ENCODE peak calls at places on chromosomes 2 and 18, in seven cellular contexts. H, O, F, N, K, L and W are unnamed samples.

GRCh38 chr18:21897811-21898210 is 157.2 kb downstream of the MIB1 start:
- DNase-seq in H (peak), O (peak), F (peak), N (no peak), K (peak), L (peak), W (peak)

GRCh38 chr18:37565138-37565984 is at the start of gene CELF4:
- DNase-seq in H (no peak), O (peak), F (peak), N (no peak), K (peak), L (peak), W (peak)

GRCh38 chr2:24049485-24050021 is at the start of gene FKBP1B:
- DNase-seq in H (peak), O (peak), F (peak), N (no peak), K (peak), L (peak), W (peak)

GRCh38 chr18:26458526-26459232 is 89.7 kb downstream of the KCTD1 start:
- DNase-seq in H (no peak), O (no peak), F (peak), N (no peak), K (no peak), L (peak), W (peak)

GRCh38 chr18:50742947-50743346 is 76.9 kb downstream of the MRO start:
- DNase-seq in H (no peak), O (no peak), F (no peak), N (no peak), K (no peak), L (no peak), W (no peak)

GRCh38 chr18:5238371-5238758 is 41.3 kb upstream of the AKAIN1 start:
- DNase-seq in H (peak), O (peak), F (no peak), N (no peak), K (peak), L (no peak), W (no peak)

GRCh38 chr2:63763336-63764056 is 78.2 kb upstream of the UGP2 start:
- DNase-seq in H (no peak), O (no peak), F (peak), N (no peak), K (no peak), L (no peak), W (peak)

GRCh38 chr2:214465386-214466146 is 54.7 kb downstream of the VWC2L start:
- DNase-seq in H (no peak), O (peak), F (no peak), N (no peak), K (peak), L (no peak), W (peak)

GRCh38 chr18:3402962-3403585 is 46.9 kb upstream of the TGIF1 start:
- DNase-seq in H (peak), O (no peak), F (peak), N (no peak), K (peak), L (no peak), W (peak)

GRCh38 chr2:47226124-47227040 is 71.3 kb upstream of the STPG4 start:
- DNase-seq in H (peak), O (no peak), F (peak), N (no peak), K (peak), L (no peak), W (no peak)

GRCh38 chr18:65425366-65425765 is 325.4 kb upstream of the CDH7 start:
- DNase-seq in H (no peak), O (no peak), F (no peak), N (no peak), K (no peak), L (no peak), W (no peak)

GRCh38 chr18:47946889-47947288 is 16.4 kb upstream of the SMAD2 start:
- DNase-seq in H (no peak), O (no peak), F (no peak), N (no peak), K (no peak), L (no peak), W (no peak)

GRCh38 chr2:153373510-153374279 is 104.9 kb downstream of the RPRM start:
- DNase-seq in H (no peak), O (no peak), F (no peak), N (no peak), K (no peak), L (no peak), W (no peak)

GRCh38 chr2:181682795-181683517 is 2.6 kb upstream of the NEUROD1 start:
- DNase-seq in H (no peak), O (peak), F (no peak), N (no peak), K (no peak), L (no peak), W (no peak)

GRCh38 chr2:2646312-2647051 is 315.4 kb upstream of the MYT1L start:
- DNase-seq in H (no peak), O (no peak), F (no peak), N (no peak), K (no peak), L (no peak), W (no peak)

GRCh38 chr2:57453929-57454328 is 592.7 kb upstream of the VRK2 start:
- DNase-seq in H (no peak), O (peak), F (no peak), N (no peak), K (no peak), L (no peak), W (no peak)
- TF ChIP-seq CTCF in H (peak), O (peak), F (no peak), N (peak), K (no peak), L (no peak), W (peak)

GRCh38 chr18:39939209-39939608 is 2015.8 kb upstream of the PIK3C3 start:
- DNase-seq in H (no peak), O (no peak), F (no peak), N (no peak), K (no peak), L (no peak), W (no peak)

GRCh38 chr18:39942702-39943101 is 2012.3 kb upstream of the PIK3C3 start:
- DNase-seq in H (no peak), O (no peak), F (no peak), N (no peak), K (no peak), L (no peak), W (no peak)

GRCh38 chr18:39946623-39947061 is 2008.4 kb upstream of the PIK3C3 start:
- DNase-seq in H (no peak), O (peak), F (peak), N (peak), K (peak), L (peak), W (peak)

GRCh38 chr18:39945076-39945475 is 2010.0 kb upstream of the PIK3C3 start:
- DNase-seq in H (no peak), O (no peak), F (no peak), N (no peak), K (no peak), L (no peak), W (no peak)
- H2AFZ ChIP-seq in H (no peak), O (peak), F (no peak), N (no peak), K (no peak), L (no peak), W (peak)

GRCh38 chr2:237354930-237355329 is 59.0 kb downstream of the COL6A3 start:
- DNase-seq in H (no peak), O (no peak), F (peak), N (no peak), K (no peak), L (peak), W (peak)
- TF ChIP-seq CTCF in H (no peak), O (no peak), F (no peak), N (no peak), K (no peak), L (no peak), W (no peak)

GRCh38 chr2:221848286-221848685 is 276.2 kb upstream of the EPHA4 start:
- DNase-seq in H (no peak), O (no peak), F (no peak), N (peak), K (no peak), L (no peak), W (no peak)

GRCh38 chr2:221853297-221853696 is 281.2 kb upstream of the EPHA4 start:
- DNase-seq in H (no peak), O (no peak), F (no peak), N (no peak), K (no peak), L (no peak), W (no peak)

GRCh38 chr2:221850076-221850475 is 278.0 kb upstream of the EPHA4 start:
- DNase-seq in H (no peak), O (no peak), F (no peak), N (peak), K (no peak), L (no peak), W (no peak)

GRCh38 chr2:221851531-221852045 is 279.5 kb upstream of the EPHA4 start:
- DNase-seq in H (no peak), O (no peak), F (no peak), N (peak), K (no peak), L (no peak), W (no peak)
- H2AFZ ChIP-seq in H (no peak), O (no peak), F (no peak), N (no peak), K (no peak), L (no peak), W (no peak)

GRCh38 chr2:158923180-158923594 is 45.3 kb upstream of the TANC1 start:
- DNase-seq in H (no peak), O (peak), F (no peak), N (no peak), K (peak), L (peak), W (peak)

GRCh38 chr2:158926478-158926948 is 41.9 kb upstream of the TANC1 start:
- DNase-seq in H (no peak), O (no peak), F (peak), N (peak), K (peak), L (peak), W (peak)

GRCh38 chr2:158923641-158924040 is 44.8 kb upstream of the TANC1 start:
- DNase-seq in H (no peak), O (peak), F (no peak), N (no peak), K (no peak), L (no peak), W (no peak)

GRCh38 chr2:158921599-158922408 is 46.6 kb upstream of the TANC1 start:
- DNase-seq in H (no peak), O (no peak), F (no peak), N (no peak), K (no peak), L (no peak), W (no peak)

DNA sequence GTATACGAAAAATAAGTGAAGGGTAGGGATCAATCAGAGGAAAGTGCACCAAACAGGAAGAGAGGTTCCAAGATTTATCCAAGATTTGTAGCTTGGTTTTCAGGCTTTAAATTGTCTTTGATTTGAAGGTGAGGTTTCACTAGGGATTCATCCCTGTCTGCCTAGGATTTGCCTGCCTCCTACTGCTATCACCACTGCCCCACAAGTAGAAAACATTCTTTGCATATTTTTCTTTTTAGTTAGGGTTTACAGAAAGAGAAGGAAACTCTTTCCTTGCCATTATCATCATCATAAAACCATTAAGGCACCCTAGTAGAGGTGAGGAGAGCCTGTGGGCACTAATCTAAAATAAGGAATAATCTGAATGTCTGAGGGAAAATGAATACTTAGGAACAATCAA is 45.8 kb upstream of the TANC1 start:
- DNase-seq in H (no peak), O (no peak), F (no peak), N (no peak), K (no peak), L (no peak), W (no peak)
- TF ChIP-seq CTCF in H (no peak), O (no peak), F (no peak), N (no peak), K (no peak), L (no peak), W (no peak)

DNA sequence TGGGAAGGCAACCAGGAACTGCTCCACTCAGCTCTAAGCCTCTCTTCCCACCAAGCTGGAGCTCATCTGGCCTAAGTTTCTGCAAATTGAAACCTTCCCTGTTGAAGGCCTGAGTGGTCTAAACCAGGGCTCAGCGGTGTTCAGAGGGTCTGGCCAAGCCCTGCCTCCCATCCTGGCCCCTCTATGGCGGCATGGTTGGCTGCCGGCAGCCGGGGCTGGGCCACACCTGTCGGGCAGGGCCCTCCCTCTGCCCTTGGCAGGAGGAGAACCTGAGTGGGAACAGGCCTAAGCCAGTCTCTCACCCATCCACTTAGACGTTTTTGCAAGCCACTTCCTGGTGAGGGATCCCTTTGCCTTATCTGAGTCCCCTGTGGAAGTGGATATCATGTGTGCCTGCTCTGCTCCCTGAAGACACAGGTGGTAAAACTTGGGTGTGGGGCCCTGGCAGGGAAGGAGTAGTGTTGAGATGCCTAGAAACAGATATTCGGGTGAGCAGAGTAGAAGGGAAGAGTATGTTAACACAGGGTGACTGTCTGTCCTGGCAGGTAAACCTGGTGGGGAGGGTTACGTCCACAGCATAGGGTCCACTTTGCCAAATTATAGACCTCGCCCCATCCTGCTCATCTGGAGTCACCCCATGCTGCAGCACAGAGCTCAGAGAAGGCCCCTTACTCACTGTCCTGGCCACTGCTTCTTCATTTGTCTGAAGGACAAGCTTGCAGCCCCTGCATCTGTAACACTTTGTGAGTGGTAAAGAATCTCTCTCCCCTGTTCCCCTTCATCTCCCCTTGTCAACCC is 63.0 kb upstream of the SIX2 start:
- DNase-seq in H (no peak), O (no peak), F (no peak), N (no peak), K (no peak), L (no peak), W (no peak)
- H2AFZ ChIP-seq in H (peak), O (no peak), F (no peak), N (no peak), K (no peak), L (no peak), W (no peak)

GRCh38 chr2:159714586-159714930 is 2.3 kb downstream of the MARCHF7 start:
- DNase-seq in H (peak), O (no peak), F (no peak), N (no peak), K (no peak), L (no peak), W (no peak)

GRCh38 chr2:159712929-159713575 is 746 bp downstream of the MARCHF7 start:
- DNase-seq in H (peak), O (peak), F (peak), N (no peak), K (no peak), L (no peak), W (peak)

GRCh38 chr2:159715451-159715850 is 3.1 kb downstream of the MARCHF7 start:
- DNase-seq in H (no peak), O (no peak), F (no peak), N (peak), K (no peak), L (no peak), W (peak)

GRCh38 chr2:159712194-159712928 is at the start of gene MARCHF7:
- DNase-seq in H (peak), O (peak), F (peak), N (peak), K (peak), L (peak), W (peak)

DNA sequence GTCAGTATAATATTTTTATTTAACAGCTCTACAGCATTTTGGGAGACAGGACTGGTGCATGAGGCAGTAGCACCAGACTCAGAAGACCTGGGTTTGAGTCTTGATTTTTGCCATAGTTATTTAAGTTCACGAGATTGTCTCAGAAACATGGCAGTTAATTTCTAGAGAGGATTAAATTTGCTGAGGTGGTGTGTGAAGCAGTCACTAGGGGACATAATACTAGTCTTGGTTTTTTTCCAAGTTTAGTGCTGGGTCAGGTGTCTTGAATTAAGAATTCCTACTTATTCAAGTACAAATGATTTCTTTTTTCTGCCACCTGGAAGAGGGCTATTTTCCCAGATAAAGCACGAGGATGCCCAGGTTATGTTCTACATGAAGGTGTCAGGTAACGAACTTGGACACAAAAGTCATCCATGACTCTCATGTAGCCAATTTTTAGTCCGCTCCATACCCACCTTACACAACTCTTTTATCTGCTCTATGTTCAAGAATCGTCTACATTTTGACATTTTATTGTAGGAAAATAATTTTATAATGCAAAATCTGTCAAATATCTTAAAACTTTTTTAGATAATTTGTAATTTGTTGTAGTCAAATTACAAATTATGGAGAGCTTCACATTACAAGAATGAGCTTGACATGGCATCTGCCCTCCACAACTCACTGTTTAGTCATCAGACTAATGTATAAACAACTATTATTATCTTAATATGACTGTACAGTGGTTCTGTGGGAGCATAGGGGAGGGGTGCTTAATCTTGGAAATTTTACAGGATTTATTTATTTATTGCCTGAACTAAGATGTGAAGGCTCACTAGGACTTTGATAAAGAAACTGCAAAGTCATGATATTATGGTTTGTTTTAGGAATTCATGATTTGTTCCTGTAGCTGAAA is 1.6 kb downstream of the MARCHF7 start:
- DNase-seq in H (peak), O (no peak), F (peak), N (no peak), K (no peak), L (peak), W (peak)
- TF ChIP-seq CTCF in H (peak), O (no peak), F (peak), N (no peak), K (no peak), L (no peak), W (no peak)

GRCh38 chr2:173075781-173076556 is at the start of gene MAP3K20:
- DNase-seq in H (peak), O (peak), F (peak), N (peak), K (peak), L (peak), W (peak)

GRCh38 chr2:173076557-173077345 is 1.1 kb downstream of the MAP3K20 start:
- DNase-seq in H (peak), O (peak), F (peak), N (no peak), K (peak), L (peak), W (peak)

GRCh38 chr2:173079141-173079540 is 3.5 kb downstream of the MAP3K20 start:
- DNase-seq in H (no peak), O (no peak), F (peak), N (no peak), K (no peak), L (no peak), W (no peak)

GRCh38 chr2:173077506-173078177 is 2.0 kb downstream of the MAP3K20 start:
- DNase-seq in H (no peak), O (no peak), F (peak), N (no peak), K (no peak), L (peak), W (peak)

GRCh38 chr2:173075056-173075780 is 428 bp upstream of the MAP3K20 start:
- DNase-seq in H (no peak), O (peak), F (no peak), N (no peak), K (no peak), L (no peak), W (no peak)
- H2AFZ ChIP-seq in H (peak), O (peak), F (no peak), N (peak), K (peak), L (peak), W (peak)